ENCODE peak calls at places on chromosomes 11 and 22, in five cellular contexts. One of them, this sample, is unnamed.
A peak's percentile ranks its signal among the peaks of the same experiment; 100 is the strongest.

GRCh38 chr11:47442514-47442913 is 6.4 kb downstream of the RAPSN start:
- DNase-seq in fibroblast of the aortic adventitia: no peak
- DNase-seq in NB4: no peak
- DNase-seq in brain microvascular endothelial cell: no peak
- DNase-seq in Peyer's patch: no peak
- DNase-seq in this sample: no peak

GRCh38 chr11:95711162-95711944 is 78.2 kb downstream of the FAM76B start:
- DNase-seq in fibroblast of the aortic adventitia: peak; percentile 76
- DNase-seq in NB4: no peak
- DNase-seq in brain microvascular endothelial cell: peak; percentile 59
- DNase-seq in Peyer's patch: peak; percentile 58
- DNase-seq in this sample: peak; percentile 38

GRCh38 chr11:1222491-1223345 is at the start of gene MUC5B:
- DNase-seq in fibroblast of the aortic adventitia: peak; percentile 9
- DNase-seq in NB4: no peak
- DNase-seq in brain microvascular endothelial cell: no peak
- DNase-seq in Peyer's patch: no peak
- DNase-seq in this sample: no peak

GRCh38 chr22:23759566-23759965 is 3.2 kb upstream of the C22orf15 start:
- DNase-seq in fibroblast of the aortic adventitia: no peak
- DNase-seq in NB4: no peak
- DNase-seq in brain microvascular endothelial cell: no peak
- DNase-seq in Peyer's patch: no peak
- DNase-seq in this sample: no peak

GRCh38 chr11:38593649-38594048 is 1995.6 kb upstream of the RAG2 start:
- DNase-seq in fibroblast of the aortic adventitia: no peak
- DNase-seq in NB4: no peak
- DNase-seq in brain microvascular endothelial cell: no peak
- DNase-seq in Peyer's patch: no peak
- DNase-seq in this sample: no peak

GRCh38 chr22:37260939-37261338 is 16.9 kb upstream of the RAC2 start:
- DNase-seq in fibroblast of the aortic adventitia: peak; percentile 55
- DNase-seq in NB4: peak; percentile 65
- DNase-seq in brain microvascular endothelial cell: peak; percentile 37
- DNase-seq in Peyer's patch: peak; percentile 75
- DNase-seq in this sample: peak; percentile 74

GRCh38 chr22:46905415-46905814 is 143.0 kb downstream of the TBC1D22A start:
- DNase-seq in fibroblast of the aortic adventitia: no peak
- DNase-seq in NB4: no peak
- DNase-seq in brain microvascular endothelial cell: no peak
- DNase-seq in Peyer's patch: peak; percentile 8
- DNase-seq in this sample: no peak

GRCh38 chr11:121032546-121032945 is 8.6 kb downstream of the TBCEL start:
- DNase-seq in fibroblast of the aortic adventitia: no peak
- DNase-seq in NB4: peak; percentile 46
- DNase-seq in brain microvascular endothelial cell: no peak
- DNase-seq in Peyer's patch: no peak
- DNase-seq in this sample: peak; percentile 33

GRCh38 chr22:44957267-44957905 is 52.4 kb downstream of the PHF21B start:
- DNase-seq in fibroblast of the aortic adventitia: peak; percentile 1
- DNase-seq in NB4: no peak
- DNase-seq in brain microvascular endothelial cell: no peak
- DNase-seq in Peyer's patch: no peak
- DNase-seq in this sample: no peak

GRCh38 chr11:107697291-107697690 is 14.6 kb downstream of the SLN start:
- DNase-seq in fibroblast of the aortic adventitia: no peak
- DNase-seq in NB4: no peak
- DNase-seq in brain microvascular endothelial cell: no peak
- DNase-seq in Peyer's patch: no peak
- DNase-seq in this sample: no peak

GRCh38 chr11:106974831-106975230 is 43.4 kb downstream of the GUCY1A2 start:
- DNase-seq in fibroblast of the aortic adventitia: no peak
- DNase-seq in NB4: no peak
- DNase-seq in brain microvascular endothelial cell: no peak
- DNase-seq in Peyer's patch: no peak
- DNase-seq in this sample: no peak

GRCh38 chr11:44030276-44030932 is 17.4 kb upstream of the ACCSL start:
- DNase-seq in fibroblast of the aortic adventitia: peak; percentile 94
- DNase-seq in NB4: no peak
- DNase-seq in brain microvascular endothelial cell: peak; percentile 72
- DNase-seq in Peyer's patch: no peak
- DNase-seq in this sample: no peak

GRCh38 chr11:79121351-79121750 is 319.5 kb downstream of the TENM4 start:
- DNase-seq in fibroblast of the aortic adventitia: no peak
- DNase-seq in NB4: no peak
- DNase-seq in brain microvascular endothelial cell: no peak
- DNase-seq in Peyer's patch: no peak
- DNase-seq in this sample: no peak

GRCh38 chr22:46742576-46743221 is 4.6 kb upstream of the CERK start:
- DNase-seq in fibroblast of the aortic adventitia: no peak
- DNase-seq in NB4: no peak
- DNase-seq in brain microvascular endothelial cell: no peak
- DNase-seq in Peyer's patch: no peak
- DNase-seq in this sample: no peak

GRCh38 chr11:58928691-58929090 is 10.6 kb upstream of the GLYATL1 start:
- DNase-seq in fibroblast of the aortic adventitia: no peak
- DNase-seq in NB4: no peak
- DNase-seq in brain microvascular endothelial cell: no peak
- DNase-seq in Peyer's patch: no peak
- DNase-seq in this sample: no peak

GRCh38 chr11:75277991-75278790 is 37.6 kb downstream of the TPBGL start:
- DNase-seq in fibroblast of the aortic adventitia: no peak
- DNase-seq in NB4: no peak
- DNase-seq in brain microvascular endothelial cell: no peak
- DNase-seq in Peyer's patch: no peak
- DNase-seq in this sample: no peak

GRCh38 chr11:80455818-80456217 is 1015.0 kb upstream of the TENM4 start:
- DNase-seq in fibroblast of the aortic adventitia: no peak
- DNase-seq in NB4: no peak
- DNase-seq in brain microvascular endothelial cell: no peak
- DNase-seq in Peyer's patch: no peak
- DNase-seq in this sample: no peak

GRCh38 chr11:121722431-121723256 is 269.9 kb upstream of the SORL1-AS1 start:
- DNase-seq in fibroblast of the aortic adventitia: peak; percentile 95
- DNase-seq in NB4: no peak
- DNase-seq in brain microvascular endothelial cell: peak; percentile 84
- DNase-seq in Peyer's patch: no peak
- DNase-seq in this sample: no peak

GRCh38 chr22:21632237-21632895 is at the start of gene CCDC116:
- DNase-seq in fibroblast of the aortic adventitia: no peak
- DNase-seq in NB4: peak; percentile 70
- DNase-seq in brain microvascular endothelial cell: no peak
- DNase-seq in Peyer's patch: peak; percentile 48
- DNase-seq in this sample: peak; percentile 54

GRCh38 chr22:26399288-26399687 is 29.8 kb upstream of the ASPHD2 start:
- DNase-seq in fibroblast of the aortic adventitia: peak; percentile 42
- DNase-seq in NB4: no peak
- DNase-seq in brain microvascular endothelial cell: no peak
- DNase-seq in Peyer's patch: no peak
- DNase-seq in this sample: no peak
- TF ChIP-seq CTCF in fibroblast of the aortic adventitia: no peak
- TF ChIP-seq CTCF in NB4: no peak
- TF ChIP-seq CTCF in brain microvascular endothelial cell: no peak
- TF ChIP-seq CTCF in Peyer's patch: no peak
- TF ChIP-seq CTCF in this sample: no peak

GRCh38 chr11:13000721-13001120 is 8.4 kb upstream of the RASSF10 start:
- DNase-seq in fibroblast of the aortic adventitia: no peak
- DNase-seq in NB4: no peak
- DNase-seq in brain microvascular endothelial cell: no peak
- DNase-seq in Peyer's patch: no peak
- DNase-seq in this sample: no peak
- H3K4me3 ChIP-seq in fibroblast of the aortic adventitia: no peak overlapping the region
- H3K4me3 ChIP-seq in NB4: no peak overlapping the region
- H3K4me3 ChIP-seq in brain microvascular endothelial cell: no peak overlapping the region
- H3K4me3 ChIP-seq in Peyer's patch: no peak overlapping the region
- H3K4me3 ChIP-seq in this sample: no peak overlapping the region

GRCh38 chr22:42630901-42631602 is 9.3 kb downstream of the ATP5MGL start:
- DNase-seq in fibroblast of the aortic adventitia: no peak
- DNase-seq in NB4: no peak
- DNase-seq in brain microvascular endothelial cell: no peak
- DNase-seq in Peyer's patch: no peak
- DNase-seq in this sample: no peak

GRCh38 chr22:42630211-42630610 is 10.2 kb downstream of the ATP5MGL start:
- DNase-seq in fibroblast of the aortic adventitia: no peak
- DNase-seq in NB4: no peak
- DNase-seq in brain microvascular endothelial cell: no peak
- DNase-seq in Peyer's patch: no peak
- DNase-seq in this sample: no peak

GRCh38 chr22:42633013-42633412 is 7.4 kb downstream of the ATP5MGL start:
- DNase-seq in fibroblast of the aortic adventitia: no peak
- DNase-seq in NB4: no peak
- DNase-seq in brain microvascular endothelial cell: no peak
- DNase-seq in Peyer's patch: no peak
- DNase-seq in this sample: no peak

GRCh38 chr22:42635531-42635930 is 4.9 kb downstream of the ATP5MGL start:
- DNase-seq in fibroblast of the aortic adventitia: peak; percentile 90
- DNase-seq in NB4: no peak
- DNase-seq in brain microvascular endothelial cell: peak; percentile 85
- DNase-seq in Peyer's patch: no peak
- DNase-seq in this sample: no peak

GRCh38 chr22:42632096-42632495 is 8.3 kb downstream of the ATP5MGL start:
- DNase-seq in fibroblast of the aortic adventitia: no peak
- DNase-seq in NB4: no peak
- DNase-seq in brain microvascular endothelial cell: no peak
- DNase-seq in Peyer's patch: no peak
- DNase-seq in this sample: no peak
- TF ChIP-seq CTCF in fibroblast of the aortic adventitia: peak; percentile 40
- TF ChIP-seq CTCF in NB4: peak; percentile 26
- TF ChIP-seq CTCF in brain microvascular endothelial cell: peak; percentile 70
- TF ChIP-seq CTCF in Peyer's patch: peak; percentile 14
- TF ChIP-seq CTCF in this sample: peak; percentile 28

DNA sequence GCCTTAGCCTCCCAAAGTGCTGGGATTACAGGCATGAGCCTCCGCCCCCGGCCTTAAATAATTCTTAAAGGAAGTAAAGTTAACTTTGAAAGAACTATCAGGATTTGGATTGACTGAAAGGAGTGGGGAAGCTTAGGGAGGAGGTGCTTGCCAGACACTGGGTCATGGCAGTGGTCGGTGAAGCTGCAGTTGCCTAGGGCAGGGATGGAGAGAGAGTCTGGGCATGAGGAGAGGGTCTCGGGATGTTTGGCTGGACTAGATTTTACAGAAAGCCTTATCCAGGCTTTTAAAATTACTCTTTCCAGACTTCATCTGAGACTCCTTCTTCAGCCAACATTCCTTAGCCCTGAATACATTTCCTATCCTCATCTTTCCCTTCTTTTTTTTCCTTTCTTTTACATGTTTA is 520 bp upstream of the NNMT start:
- DNase-seq in fibroblast of the aortic adventitia: no peak
- DNase-seq in NB4: no peak
- DNase-seq in brain microvascular endothelial cell: no peak
- DNase-seq in Peyer's patch: no peak
- DNase-seq in this sample: no peak
- H3K4me3 ChIP-seq in fibroblast of the aortic adventitia: peak overlapping the region; percentile 87
- H3K4me3 ChIP-seq in NB4: no peak overlapping the region
- H3K4me3 ChIP-seq in brain microvascular endothelial cell: peak overlapping the region; percentile 68
- H3K4me3 ChIP-seq in Peyer's patch: peak overlapping the region; percentile 45
- H3K4me3 ChIP-seq in this sample: no peak overlapping the region

GRCh38 chr22:17754233-17754925 is 19.9 kb downstream of the BID start:
- DNase-seq in fibroblast of the aortic adventitia: no peak
- DNase-seq in NB4: peak; percentile 41
- DNase-seq in brain microvascular endothelial cell: no peak
- DNase-seq in Peyer's patch: no peak
- DNase-seq in this sample: peak; percentile 38
- TF ChIP-seq CTCF in fibroblast of the aortic adventitia: no peak
- TF ChIP-seq CTCF in NB4: peak; percentile 30
- TF ChIP-seq CTCF in brain microvascular endothelial cell: peak; percentile 57
- TF ChIP-seq CTCF in Peyer's patch: peak; percentile 29
- TF ChIP-seq CTCF in this sample: peak; percentile 29